ENCODE peak calls at places on chromosomes 5 and 9, in four cellular contexts. T is Karpas-422; E is nephron progenitor cell; J is stimulated activated CD4-positive, alpha-beta T cell treated with anti-CD3 and anti-CD28 coated beads, Interleukin-1b, Interleukin-23, amount 100 ng/mL, for 48 hours. L is an unnamed sample.

GRCh38 chr5:174410716-174411512 is 313.5 kb upstream of the MSX2 start:
- DNase-seq in T (no peak), E (no peak), J (no peak), L (no peak)

GRCh38 chr9:100590481-100590880 is 12.6 kb downstream of the CAVIN4 start:
- DNase-seq in T (no peak), E (no peak), J (no peak), L (peak)

GRCh38 chr9:80561526-80561925 is 989.8 kb downstream of the TLE4 start:
- DNase-seq in T (no peak), E (no peak), J (no peak), L (no peak)

GRCh38 chr9:17422994-17423680 is 155.7 kb upstream of the SH3GL2 start:
- DNase-seq in T (no peak), E (no peak), J (no peak), L (no peak)

GRCh38 chr5:175714686-175715085 is 56.8 kb downstream of the HRH2 start:
- DNase-seq in T (no peak), E (no peak), J (no peak), L (no peak)

GRCh38 chr5:37789991-37790390 is 49.9 kb downstream of the GDNF start:
- DNase-seq in T (no peak), E (no peak), J (no peak), L (peak)

GRCh38 chr9:121855476-121855875 is 204.0 kb downstream of the DAB2IP start:
- DNase-seq in T (no peak), E (no peak), J (no peak), L (no peak)

GRCh38 chr9:129697111-129697955 is 31.9 kb downstream of the PRRX2 start:
- DNase-seq in T (no peak), E (peak), J (peak), L (peak)

GRCh38 chr9:113675475-113675941 is 200.6 kb upstream of the ZNF618 start:
- DNase-seq in T (no peak), E (no peak), J (no peak), L (peak)

GRCh38 chr5:32206799-32207634 is 32.9 kb upstream of the GOLPH3 start:
- DNase-seq in T (peak), E (no peak), J (no peak), L (no peak)